ENCODE peak calls at places on chromosomes 11 and 22, in ten cellular contexts. H is lower leg skin, P is RWPE1, T is colonic mucosa, Y is chondrocyte, J is ascending aorta, W is fibroblast of lung, B is A549, U is nephron progenitor cell, D is left ventricle myocardium inferior. X is an unnamed sample.

GRCh38 chr11:111727431-111727830 is 38.8 kb downstream of the PPP2R1B start:
- DNase-seq in Y (no peak), P (no peak), B (no peak), J (no peak), W (no peak), H (no peak), U (no peak), D (no peak), T (no peak), X (no peak)

GRCh38 chr11:69950120-69950519 is 128.0 kb upstream of the ANO1 start:
- DNase-seq in H (no peak), T (peak), B (peak), U (peak), Y (peak), P (peak), W (peak), D (no peak), J (no peak), X (peak)

GRCh38 chr11:43942651-43943356 is 367 bp downstream of the C11orf96 start:
- DNase-seq in W (peak), J (no peak), U (peak), D (no peak), T (no peak), P (no peak), B (peak), Y (no peak), H (peak), X (peak)

GRCh38 chr11:86931965-86932332 is 23.2 kb downstream of the FZD4 start:
- DNase-seq in W (peak), J (no peak), H (no peak), T (no peak), Y (no peak), B (peak), D (no peak), P (peak), U (no peak), X (no peak)

GRCh38 chr11:11584446-11584810 is 37.4 kb downstream of the GALNT18 start:
- DNase-seq in Y (no peak), D (no peak), W (peak), J (no peak), T (no peak), U (no peak), H (no peak), B (peak), P (peak), X (peak)

GRCh38 chr11:116731097-116731761 is 41.6 kb downstream of the BUD13 start:
- DNase-seq in T (no peak), U (peak), B (no peak), H (peak), D (no peak), P (no peak), Y (no peak), J (no peak), W (peak), X (peak)

GRCh38 chr11:28618426-28618825 is 510.2 kb downstream of the METTL15 start:
- DNase-seq in D (no peak), W (no peak), J (no peak), H (no peak), B (no peak), U (no peak), P (no peak), Y (no peak), T (no peak), X (peak)

GRCh38 chr11:122172352-122173073 is 56.5 kb upstream of the BLID start:
- DNase-seq in T (no peak), W (peak), Y (no peak), D (no peak), U (no peak), P (no peak), H (no peak), B (no peak), J (no peak), X (no peak)

GRCh38 chr11:117505285-117505970 is 177.8 kb downstream of the CEP164 start:
- DNase-seq in T (no peak), W (no peak), H (no peak), U (no peak), P (no peak), Y (no peak), D (no peak), J (no peak), B (no peak), X (no peak)

GRCh38 chr11:127993788-127994187 is 593.6 kb downstream of the ETS1 start:
- DNase-seq in D (no peak), J (no peak), T (no peak), Y (no peak), W (no peak), P (no peak), H (no peak), U (no peak), B (peak), X (no peak)
- TF ChIP-seq CTCF in D (no peak), J (no peak), T (no peak), Y (peak), W (no peak), P (no peak), H (no peak), U (no peak), B (no peak), X (peak)

GRCh38 chr22:22977479-22978200 is 90.0 kb downstream of the IGLL5 start:
- DNase-seq in W (no peak), Y (no peak), D (no peak), J (no peak), U (no peak), H (no peak), P (no peak), B (no peak), T (no peak), X (no peak)

GRCh38 chr22:22974156-22974555 is 86.5 kb downstream of the IGLL5 start:
- DNase-seq in H (no peak), U (no peak), Y (no peak), D (no peak), P (no peak), W (no peak), B (no peak), T (no peak), J (no peak), X (no peak)

GRCh38 chr22:22978637-22979036 is 91.0 kb downstream of the IGLL5 start:
- DNase-seq in P (no peak), J (no peak), H (no peak), B (no peak), U (no peak), Y (no peak), T (no peak), W (no peak), D (no peak), X (no peak)

GRCh38 chr22:22974795-22975580 is 87.4 kb downstream of the IGLL5 start:
- DNase-seq in H (no peak), P (no peak), J (no peak), W (no peak), B (no peak), Y (no peak), U (no peak), D (no peak), T (no peak), X (no peak)

DNA sequence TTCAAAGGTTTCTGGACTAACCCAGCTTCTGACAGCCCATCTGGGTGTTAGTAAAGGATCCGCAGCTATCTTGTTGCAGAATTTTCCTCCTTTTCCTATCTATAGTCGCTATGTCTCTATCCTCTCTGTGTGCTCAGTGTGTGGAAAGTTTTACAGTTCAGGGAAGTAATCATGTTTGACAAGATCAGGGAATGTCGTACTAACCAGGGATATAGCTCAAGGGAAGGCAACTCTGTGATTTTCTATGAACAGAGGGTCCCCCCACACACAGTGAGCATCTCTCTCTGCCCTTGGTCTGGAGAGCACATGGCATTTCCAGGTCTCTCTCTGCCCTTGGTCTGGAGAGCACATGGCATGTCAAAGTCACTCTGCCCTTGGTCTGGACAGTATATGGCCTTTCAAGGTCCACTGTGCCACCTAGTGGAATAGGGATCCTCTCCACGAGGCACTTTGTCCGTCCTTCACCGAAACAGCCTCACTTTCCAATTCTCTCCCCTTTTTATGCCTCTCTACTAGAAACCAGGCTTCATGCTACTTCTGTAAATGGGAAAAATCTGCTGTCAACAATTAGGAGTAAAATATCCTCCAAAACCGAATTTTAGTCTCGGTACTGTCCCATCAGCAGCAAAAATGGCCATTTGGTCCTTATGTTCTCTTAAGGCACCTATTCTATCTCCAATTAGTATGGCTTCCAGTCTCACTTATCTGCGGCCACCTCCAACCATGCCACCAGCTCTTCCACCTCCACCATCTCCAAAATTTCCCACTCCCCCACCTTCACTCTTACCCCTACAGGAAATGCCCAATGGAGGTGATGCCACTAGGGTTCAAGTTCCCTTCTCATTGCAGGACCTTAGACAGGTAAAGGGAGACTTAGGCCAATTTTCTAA is 88.7 kb downstream of the IGLL5 start:
- DNase-seq in B (no peak), H (no peak), P (no peak), J (no peak), W (no peak), U (no peak), T (no peak), Y (no peak), D (no peak), X (no peak)
- TF ChIP-seq CTCF in B (no peak), H (no peak), P (no peak), J (no peak), W (no peak), U (no peak), T (no peak), Y (no peak), D (peak), X (no peak)

DNA sequence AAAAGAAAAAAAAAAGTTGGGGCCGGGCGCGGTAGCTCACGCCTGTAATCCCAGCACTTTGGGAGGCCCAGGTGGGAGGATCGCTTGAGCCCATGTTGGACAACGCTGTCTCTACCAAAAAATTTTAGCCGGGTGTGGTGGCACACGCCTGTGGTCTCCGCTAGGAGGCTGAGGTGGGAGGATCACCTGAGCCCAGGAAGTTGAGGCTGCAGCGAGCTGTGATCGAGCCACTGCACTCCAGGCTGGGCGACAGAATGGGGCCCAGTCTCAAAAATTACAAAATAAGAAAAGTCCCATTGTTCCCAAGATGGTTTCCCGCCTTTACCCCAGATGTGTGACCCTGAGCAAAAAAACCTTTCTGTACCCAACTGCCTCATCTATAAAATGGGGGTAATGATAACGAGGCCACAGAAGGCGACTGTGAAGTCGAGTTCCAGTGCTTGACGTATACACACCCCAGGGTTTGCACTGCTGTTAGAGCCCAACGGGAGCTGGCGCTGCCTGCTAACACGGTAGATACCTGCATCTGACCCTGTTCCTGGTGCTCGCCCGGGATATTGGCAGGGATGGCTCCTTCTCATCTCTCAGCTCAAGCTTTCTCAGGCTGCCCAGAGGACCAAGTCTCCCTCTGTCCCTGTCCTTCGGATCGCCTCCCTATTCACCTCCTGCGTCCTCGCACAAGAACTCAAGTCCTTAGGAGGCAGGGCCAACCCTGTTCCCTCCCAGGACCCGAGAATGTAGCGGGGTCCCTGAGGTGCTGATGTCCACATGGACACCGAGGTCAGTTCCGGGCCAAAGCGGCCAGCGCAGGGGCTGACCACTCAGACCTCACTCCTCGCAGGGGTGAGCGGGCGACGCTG is 1.1 kb upstream of the RPLP2 start:
- DNase-seq in J (no peak), H (no peak), B (no peak), U (no peak), D (no peak), W (no peak), P (no peak), Y (no peak), T (no peak), X (no peak)
- TF ChIP-seq CTCF in J (no peak), H (no peak), B (no peak), U (no peak), D (no peak), W (no peak), P (no peak), Y (no peak), T (no peak), X (no peak)

GRCh38 chr11:120646206-120646605 is 134.7 kb downstream of the GRIK4 start:
- DNase-seq in B (no peak), Y (no peak), J (no peak), W (no peak), H (no peak), D (no peak), T (no peak), U (no peak), P (no peak), X (no peak)
- TF ChIP-seq CTCF in B (no peak), Y (no peak), J (no peak), W (no peak), H (no peak), D (no peak), T (no peak), U (no peak), P (no peak), X (no peak)

DNA sequence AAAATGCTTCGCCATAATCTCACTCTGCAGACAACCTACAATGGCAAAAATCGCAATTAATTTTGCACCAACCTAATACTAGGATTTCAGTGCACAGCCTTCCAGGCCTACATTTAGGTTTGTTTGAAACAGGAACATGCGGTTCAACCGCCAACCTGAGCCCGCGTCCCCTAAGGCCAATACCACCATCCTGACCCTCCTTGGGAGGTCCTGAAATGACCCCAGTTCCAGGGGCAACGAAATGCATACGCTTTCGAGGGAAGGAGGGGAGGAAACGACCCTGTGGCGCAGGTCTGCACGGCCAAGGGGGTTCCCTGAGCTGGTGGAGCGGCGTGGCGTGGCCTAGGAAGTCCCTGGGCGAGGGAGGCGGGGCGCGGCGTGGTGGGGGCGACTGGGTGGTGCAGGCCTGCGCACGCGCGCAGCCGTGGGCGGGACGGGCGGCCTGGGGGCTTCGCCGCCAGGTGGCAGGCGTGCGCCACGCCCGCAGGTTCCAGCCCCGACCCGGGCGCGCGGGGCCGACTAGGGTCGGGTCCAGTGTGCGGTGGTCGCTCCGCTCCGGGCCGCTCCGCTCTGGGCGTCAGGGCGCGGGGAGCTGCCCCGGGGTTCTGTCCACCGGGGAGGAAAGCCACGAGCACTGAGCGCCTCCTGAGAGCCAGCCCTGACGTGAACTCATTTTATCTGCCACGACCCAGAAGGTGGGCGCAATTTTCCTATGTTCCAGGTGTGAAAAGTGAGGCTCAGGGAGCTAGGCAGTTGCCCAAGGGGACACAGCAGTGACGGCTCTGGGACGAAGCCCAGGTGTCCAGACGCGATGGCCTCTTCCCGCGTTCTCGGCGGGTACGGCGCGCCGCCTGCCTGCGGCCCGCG is 94.2 kb downstream of the SWAP70 start:
- DNase-seq in T (peak), D (peak), U (peak), B (peak), J (peak), H (peak), Y (no peak), W (peak), P (peak), X (peak)
- TF ChIP-seq CTCF in T (peak), D (peak), U (peak), B (peak), J (peak), H (no peak), Y (peak), W (peak), P (peak), X (peak)

GRCh38 chr11:2410616-2411015 is 10.1 kb downstream of the TSSC4 start:
- DNase-seq in B (no peak), D (no peak), Y (no peak), H (no peak), J (no peak), P (no peak), W (no peak), T (no peak), U (no peak), X (no peak)
- TF ChIP-seq CTCF in B (no peak), D (no peak), Y (no peak), H (no peak), J (no peak), P (no peak), W (no peak), T (no peak), U (no peak), X (no peak)

GRCh38 chr11:105799728-105800462 is 190.0 kb downstream of the GRIA4 start:
- DNase-seq in Y (no peak), U (no peak), D (no peak), P (no peak), T (no peak), J (no peak), H (no peak), W (peak), B (no peak), X (no peak)

GRCh38 chr11:105802390-105802789 is 192.5 kb downstream of the GRIA4 start:
- DNase-seq in D (no peak), H (no peak), T (no peak), Y (no peak), U (no peak), P (no peak), W (no peak), B (no peak), J (no peak), X (no peak)

GRCh38 chr11:105799263-105799662 is 189.4 kb downstream of the GRIA4 start:
- DNase-seq in W (no peak), H (no peak), B (no peak), Y (no peak), P (no peak), J (no peak), T (no peak), D (no peak), U (no peak), X (no peak)
- TF ChIP-seq CTCF in W (no peak), H (no peak), B (no peak), Y (no peak), P (no peak), J (no peak), T (no peak), D (no peak), U (no peak), X (no peak)